ENCODE peak calls at places on chromosomes 3 and 15, in eight cellular contexts. D, P, F, Q, J, I, K and R are unnamed samples.

GRCh38 chr3:5275529-5275928 is 88.0 kb downstream of the EDEM1 start:
- DNase-seq in J (peak), Q (no peak), F (peak), I (no peak), K (no peak), D (no peak), P (no peak), R (no peak)

GRCh38 chr3:103410231-103410630 is 975.4 kb downstream of the ZPLD1 start:
- DNase-seq in P (no peak), K (no peak), Q (no peak), D (no peak), J (no peak), I (no peak), F (no peak), R (no peak)

GRCh38 chr3:71721721-71722157 is 3.5 kb downstream of the EIF4E3 start:
- DNase-seq in K (no peak), D (no peak), Q (no peak), F (no peak), J (no peak), I (no peak), P (no peak), R (no peak)

GRCh38 chr3:188259611-188260010 is 105.7 kb downstream of the LPP start:
- DNase-seq in I (no peak), P (no peak), K (no peak), J (no peak), Q (no peak), F (no peak), D (no peak), R (no peak)

GRCh38 chr3:41933154-41933676 is 28.7 kb downstream of the ULK4 start:
- DNase-seq in K (peak), J (peak), F (peak), D (peak), P (peak), I (no peak), Q (no peak), R (no peak)

GRCh38 chr3:89565098-89565497 is 457.7 kb downstream of the EPHA3 start:
- DNase-seq in K (peak), J (peak), Q (no peak), I (no peak), F (peak), D (no peak), P (peak), R (no peak)

GRCh38 chr3:183252108-183252782 is 808 bp upstream of the B3GNT5 start:
- DNase-seq in D (no peak), I (no peak), F (no peak), Q (no peak), K (peak), P (no peak), J (no peak), R (no peak)

GRCh38 chr3:62586356-62586755 is 213.0 kb upstream of the FEZF2 start:
- DNase-seq in J (peak), P (peak), F (peak), I (no peak), Q (no peak), K (peak), D (no peak), R (no peak)

GRCh38 chr3:70736009-70736408 is 423.6 kb upstream of the MDFIC2 start:
- DNase-seq in Q (no peak), J (peak), K (peak), D (no peak), P (no peak), F (peak), I (no peak), R (no peak)

GRCh38 chr3:58068126-58068809 is 60.0 kb downstream of the FLNB start:
- DNase-seq in P (no peak), D (no peak), K (no peak), I (no peak), Q (peak), J (no peak), F (no peak), R (no peak)

GRCh38 chr3:25661694-25662455 is 2.8 kb downstream of the TOP2B start:
- DNase-seq in I (peak), D (no peak), P (no peak), Q (no peak), K (peak), J (no peak), F (peak), R (no peak)

GRCh38 chr3:101803152-101803782 is 24.3 kb downstream of the NXPE3 start:
- DNase-seq in Q (peak), K (peak), P (peak), J (peak), F (peak), D (peak), I (peak), R (no peak)

GRCh38 chr15:37585966-37586656 is 348.3 kb upstream of the TMCO5A start:
- DNase-seq in K (peak), Q (no peak), F (peak), P (peak), I (no peak), J (peak), D (peak), R (no peak)

GRCh38 chr3:126267169-126267975 is 87.0 kb upstream of the ALDH1L1 start:
- DNase-seq in F (peak), I (peak), K (peak), P (peak), Q (peak), D (peak), J (peak), R (no peak)
- TF ChIP-seq CTCF in F (peak), I (peak), K (peak), P (peak), Q (no peak), D (peak), J (peak), R (no peak)

DNA sequence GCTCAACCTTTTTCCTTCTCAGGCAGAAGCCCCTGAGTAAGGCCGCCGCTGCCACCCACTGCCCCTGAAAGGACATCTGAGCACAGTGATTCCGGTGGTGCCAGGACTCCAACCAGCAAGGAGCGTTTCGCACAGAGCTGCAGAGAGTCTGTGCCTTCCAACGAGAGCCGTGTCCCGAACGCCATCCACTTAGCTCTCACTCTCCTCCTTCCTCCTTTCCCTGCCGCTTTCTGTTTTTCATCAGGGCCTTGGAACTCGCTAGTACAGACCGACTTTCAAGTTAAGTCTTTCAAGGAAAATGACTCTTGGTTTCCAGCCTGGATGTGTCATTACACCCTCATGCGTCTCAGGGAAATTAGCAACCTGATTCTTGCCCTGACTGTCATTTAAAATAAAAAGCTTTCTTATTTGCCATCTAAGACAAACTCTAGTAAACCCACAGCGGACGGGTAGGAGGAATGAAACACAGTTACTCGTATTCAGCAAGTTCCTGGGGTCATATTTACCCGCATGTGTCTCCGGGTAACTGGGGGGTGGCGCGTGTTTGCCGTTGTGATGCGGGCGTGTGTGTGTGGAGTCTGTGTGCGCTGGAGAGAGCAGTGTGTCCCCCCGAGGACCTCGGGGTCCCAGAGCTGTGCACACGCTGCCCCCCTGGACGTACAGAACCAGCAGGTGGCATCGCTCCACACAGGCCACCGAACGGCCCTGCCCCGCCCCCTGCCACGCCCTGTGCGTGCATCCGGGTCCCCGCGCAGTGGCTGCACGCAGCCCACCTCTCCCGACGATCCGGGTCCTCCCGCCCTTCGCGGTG is 30.4 kb upstream of the ALDH1A3 start:
- DNase-seq in Q (peak), F (peak), D (no peak), J (peak), P (peak), K (peak), I (peak), R (no peak)
- TF ChIP-seq CTCF in Q (no peak), F (no peak), D (no peak), J (peak), P (no peak), K (peak), I (peak), R (no peak)

GRCh38 chr3:129936757-129937156 is 37.8 kb upstream of the TRH start:
- DNase-seq in K (peak), Q (peak), I (no peak), P (peak), F (peak), D (peak), J (peak), R (no peak)

GRCh38 chr3:129940086-129940485 is 34.4 kb upstream of the TRH start:
- DNase-seq in K (peak), D (no peak), I (no peak), J (no peak), F (no peak), P (no peak), Q (no peak), R (no peak)

GRCh38 chr3:129934234-129935123 is 40.0 kb upstream of the TRH start:
- DNase-seq in I (peak), D (no peak), Q (peak), F (peak), K (peak), J (peak), P (peak), R (peak)

GRCh38 chr3:129937717-129938116 is 36.8 kb upstream of the TRH start:
- DNase-seq in D (no peak), F (no peak), J (no peak), I (no peak), Q (no peak), K (no peak), P (no peak), R (no peak)

GRCh38 chr3:129938140-129938930 is 36.2 kb upstream of the TRH start:
- DNase-seq in J (no peak), I (no peak), P (no peak), F (no peak), K (no peak), Q (no peak), D (no peak), R (no peak)
- TF ChIP-seq CTCF in J (no peak), I (no peak), P (no peak), F (no peak), K (no peak), Q (no peak), D (peak), R (no peak)

DNA sequence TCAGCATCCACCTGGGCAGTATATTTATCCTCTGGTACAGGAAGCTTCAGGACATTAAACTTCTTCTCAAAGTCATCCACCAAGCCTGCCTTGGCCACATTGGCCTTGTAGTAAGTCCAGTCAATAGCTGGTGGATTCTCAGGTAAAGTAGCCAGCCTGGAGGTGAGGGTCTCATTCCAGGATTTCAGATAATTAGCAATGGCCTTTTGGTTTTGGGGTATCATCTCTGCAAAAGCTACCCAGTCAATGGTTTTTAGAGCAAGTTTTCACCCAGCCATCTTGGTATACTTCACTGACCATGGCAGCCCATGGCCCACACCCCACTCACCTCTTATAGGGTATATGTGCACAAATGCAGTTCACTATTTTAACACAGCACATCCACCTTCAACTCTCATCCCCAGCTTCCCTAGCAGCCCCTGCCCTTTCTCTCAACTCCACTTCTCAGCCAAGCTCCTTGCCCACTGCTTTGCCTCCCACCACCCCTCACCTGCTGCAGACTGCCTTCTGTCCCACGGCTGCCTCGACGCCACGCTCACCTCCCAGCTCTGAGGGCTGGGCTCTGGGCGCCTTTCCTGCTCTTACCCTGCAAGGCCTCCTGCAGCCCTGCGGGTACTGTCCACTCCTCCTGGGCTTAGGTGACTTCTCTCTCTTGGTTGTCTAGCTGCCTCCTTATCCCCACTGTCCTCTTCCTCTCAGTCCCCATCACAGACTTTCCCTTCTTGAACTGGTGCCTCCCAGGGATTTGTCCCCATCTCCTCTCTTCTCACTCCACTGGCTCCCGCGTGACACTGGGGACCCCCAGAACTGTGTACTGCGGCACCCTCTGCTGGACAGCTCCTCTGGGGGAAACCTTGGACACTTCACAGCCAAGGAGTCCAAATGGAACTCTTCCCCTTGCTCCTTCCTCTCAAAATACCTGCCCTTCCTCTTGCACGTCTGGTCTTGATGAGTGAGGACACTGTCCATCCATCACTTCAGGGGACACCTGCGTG is 1.7 kb upstream of the TGM5 start:
- DNase-seq in P (no peak), D (no peak), K (no peak), J (peak), I (peak), Q (no peak), F (no peak), R (no peak)
- TF ChIP-seq CTCF in P (peak), D (peak), K (peak), J (peak), I (peak), Q (no peak), F (peak), R (no peak)

GRCh38 chr15:74132681-74133070 is 2.3 kb downstream of the ISLR2 start:
- DNase-seq in Q (no peak), I (no peak), K (peak), F (peak), J (peak), D (no peak), P (peak), R (no peak)

GRCh38 chr15:74133703-74134386 is 3.5 kb downstream of the ISLR2 start:
- DNase-seq in J (no peak), D (no peak), F (no peak), P (no peak), Q (no peak), K (no peak), I (peak), R (no peak)

GRCh38 chr15:74135041-74135565 is 4.7 kb downstream of the ISLR2 start:
- DNase-seq in Q (no peak), K (no peak), D (no peak), J (no peak), F (no peak), I (no peak), P (no peak), R (no peak)

GRCh38 chr15:74133071-74133702 is 2.8 kb downstream of the ISLR2 start:
- DNase-seq in Q (no peak), K (no peak), F (no peak), J (no peak), D (no peak), I (peak), P (no peak), R (no peak)

DNA sequence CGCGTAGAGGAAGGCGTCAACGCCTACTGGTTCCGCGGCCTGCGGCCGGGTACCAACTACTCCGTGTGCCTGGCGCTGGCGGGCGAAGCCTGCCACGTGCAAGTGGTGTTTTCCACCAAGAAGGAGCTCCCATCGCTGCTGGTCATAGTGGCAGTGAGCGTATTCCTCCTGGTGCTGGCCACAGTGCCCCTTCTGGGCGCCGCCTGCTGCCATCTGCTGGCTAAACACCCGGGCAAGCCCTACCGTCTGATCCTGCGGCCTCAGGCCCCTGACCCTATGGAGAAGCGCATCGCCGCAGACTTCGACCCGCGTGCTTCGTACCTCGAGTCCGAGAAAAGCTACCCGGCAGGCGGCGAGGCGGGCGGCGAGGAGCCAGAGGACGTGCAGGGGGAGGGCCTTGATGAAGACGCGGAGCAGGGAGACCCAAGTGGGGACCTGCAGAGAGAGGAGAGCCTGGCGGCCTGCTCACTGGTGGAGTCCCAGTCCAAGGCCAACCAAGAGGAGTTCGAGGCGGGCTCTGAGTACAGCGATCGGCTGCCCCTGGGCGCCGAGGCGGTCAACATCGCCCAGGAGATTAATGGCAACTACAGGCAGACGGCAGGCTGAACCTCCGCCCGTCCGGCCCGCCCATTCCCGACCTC is 4.1 kb downstream of the ISLR2 start:
- DNase-seq in P (peak), F (peak), D (no peak), J (peak), I (peak), K (peak), Q (peak), R (no peak)
- TF ChIP-seq CTCF in P (peak), F (peak), D (peak), J (peak), I (peak), K (peak), Q (peak), R (no peak)

GRCh38 chr3:26763723-26764122 is 141.2 kb downstream of the LRRC3B start:
- DNase-seq in I (no peak), Q (no peak), K (no peak), J (no peak), D (no peak), F (no peak), P (no peak), R (no peak)
- TF ChIP-seq CTCF in I (no peak), Q (no peak), K (no peak), J (no peak), D (no peak), F (no peak), P (no peak), R (no peak)

GRCh38 chr15:25709437-25710159 is 153.5 kb downstream of the ATP10A start:
- DNase-seq in J (no peak), P (no peak), F (no peak), I (no peak), Q (no peak), K (no peak), D (no peak), R (no peak)

GRCh38 chr15:25711691-25712090 is 151.4 kb downstream of the ATP10A start:
- DNase-seq in F (no peak), Q (no peak), K (no peak), I (no peak), J (no peak), P (no peak), D (no peak), R (no peak)

GRCh38 chr15:25711164-25711563 is 152.0 kb downstream of the ATP10A start:
- DNase-seq in P (no peak), K (no peak), Q (no peak), J (no peak), F (no peak), D (no peak), I (no peak), R (no peak)

GRCh38 chr15:25708391-25708790 is 154.7 kb downstream of the ATP10A start:
- DNase-seq in I (no peak), P (no peak), F (no peak), Q (no peak), K (no peak), J (no peak), D (no peak), R (no peak)

DNA sequence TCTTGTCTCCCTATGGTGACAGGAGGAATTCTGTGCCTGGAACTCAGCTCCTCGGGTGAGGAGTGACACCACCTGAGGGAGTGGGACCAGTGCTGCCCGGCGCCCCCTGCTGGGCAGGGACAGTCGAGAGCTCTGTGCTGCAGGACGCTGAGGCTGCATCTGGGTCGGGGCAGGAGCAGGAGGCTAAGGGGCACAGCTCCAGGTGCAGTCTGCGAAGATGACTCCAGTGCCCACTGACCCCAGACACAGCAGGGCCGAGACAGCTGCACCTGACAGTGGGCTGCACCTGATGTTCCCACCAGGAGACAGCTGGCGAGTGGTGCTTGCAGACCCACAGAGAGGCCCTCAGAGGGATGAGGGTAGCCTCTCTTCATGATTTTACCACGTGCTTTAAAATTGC is 152.9 kb downstream of the ATP10A start:
- DNase-seq in D (no peak), K (no peak), J (no peak), F (no peak), I (peak), Q (peak), P (no peak), R (peak)
- TF ChIP-seq CTCF in D (peak), K (peak), J (peak), F (peak), I (peak), Q (peak), P (peak), R (peak)

GRCh38 chr3:7581831-7582230 is 720.9 kb downstream of the GRM7 start:
- DNase-seq in D (no peak), I (no peak), Q (no peak), K (no peak), J (no peak), F (no peak), P (no peak), R (no peak)
- TF ChIP-seq CTCF in D (no peak), I (no peak), Q (no peak), K (no peak), J (no peak), F (no peak), P (no peak), R (no peak)